ENCODE peak calls at places on chromosomes 4 and X, in nine cellular contexts. U is type B pancreatic cell, O is GM06990, G is pancreas, F is lower leg skin, V is upper lobe of right lung, B is mesothelial cell of epicardium, L is colonic mucosa, M is fibroblast of lung. R is an unnamed sample.

GRCh38 chr4:24395937-24396336 is 188.4 kb downstream of the DHX15 start:
- DNase-seq in U (no peak), O (no peak), G (no peak), F (no peak), V (no peak), B (no peak), L (no peak), M (no peak), R (no peak)

GRCh38 chrX:85114776-85115175 is 111.1 kb downstream of the APOOL start:
- DNase-seq in U (no peak), O (no peak), G (no peak), F (no peak), V (no peak), B (no peak), L (no peak), M (no peak), R (no peak)

GRCh38 chr4:180828455-180829018 is 1414.7 kb upstream of the TENM3 start:
- DNase-seq in U (no peak), O (no peak), G (no peak), F (no peak), V (no peak), B (no peak), L (no peak), M (peak), R (no peak)

GRCh38 chr4:82284475-82284857 is 89.3 kb downstream of the HNRNPD start:
- DNase-seq in U (no peak), O (no peak), G (no peak), F (no peak), V (no peak), B (no peak), L (no peak), M (peak), R (no peak)

GRCh38 chrX:134604701-134605271 is 53.5 kb downstream of the PLAC1 start:
- DNase-seq in U (no peak), O (no peak), G (peak), F (no peak), V (peak), B (no peak), L (no peak), M (peak), R (no peak)

GRCh38 chr4:155684892-155685550 is 18.4 kb downstream of the GUCY1A1 start:
- DNase-seq in U (no peak), O (no peak), G (no peak), F (no peak), V (no peak), B (no peak), L (no peak), M (no peak), R (no peak)

GRCh38 chr4:8157496-8157895 is 1.1 kb downstream of the ABLIM2 start:
- DNase-seq in U (no peak), O (no peak), G (peak), F (no peak), V (no peak), B (no peak), L (no peak), M (no peak), R (no peak)

GRCh38 chrX:131987252-131987651 is 35.9 kb upstream of the STK26 start:
- DNase-seq in U (no peak), O (peak), G (no peak), F (no peak), V (no peak), B (no peak), L (no peak), M (no peak), R (no peak)

GRCh38 chr4:1410491-1411325 is 4.5 kb upstream of the NKX1-1 start:
- DNase-seq in U (peak), O (no peak), G (no peak), F (peak), V (peak), B (peak), L (peak), M (peak), R (peak)

GRCh38 chrX:45699158-45699557 is 498.5 kb upstream of the DIPK2B start:
- DNase-seq in U (no peak), O (no peak), G (no peak), F (no peak), V (no peak), B (no peak), L (no peak), M (peak), R (no peak)

GRCh38 chr4:4789462-4789861 is 70.0 kb upstream of the MSX1 start:
- DNase-seq in U (no peak), O (no peak), G (no peak), F (no peak), V (no peak), B (no peak), L (no peak), M (no peak), R (no peak)

GRCh38 chrX:87064522-87064921 is 453.1 kb upstream of the KLHL4 start:
- DNase-seq in U (no peak), O (no peak), G (no peak), F (no peak), V (no peak), B (no peak), L (no peak), M (no peak), R (no peak)

GRCh38 chr4:108168213-108168671 is 490 bp downstream of the LEF1 start:
- DNase-seq in U (no peak), O (no peak), G (no peak), F (no peak), V (no peak), B (no peak), L (no peak), M (peak), R (no peak)

GRCh38 chrX:16825306-16826035 is 39.2 kb downstream of the TXLNG start:
- DNase-seq in U (no peak), O (no peak), G (no peak), F (no peak), V (no peak), B (no peak), L (no peak), M (no peak), R (no peak)

GRCh38 chr4:147732516-147733193 is 767 bp downstream of the ARHGAP10 start:
- DNase-seq in U (peak), O (no peak), G (peak), F (peak), V (peak), B (no peak), L (peak), M (peak), R (peak)

GRCh38 chrX:104282326-104282725 is 27.6 kb upstream of the ESX1 start:
- DNase-seq in U (no peak), O (no peak), G (no peak), F (no peak), V (no peak), B (no peak), L (no peak), M (no peak), R (no peak)

GRCh38 chr4:70703695-70704332 is 15.5 kb downstream of the UTP3 start:
- DNase-seq in U (no peak), O (no peak), G (no peak), F (peak), V (no peak), B (no peak), L (peak), M (peak), R (no peak)

GRCh38 chr4:180086480-180087170 is 2156.6 kb upstream of the TENM3 start:
- DNase-seq in U (no peak), O (no peak), G (no peak), F (no peak), V (no peak), B (no peak), L (no peak), M (no peak), R (no peak)

GRCh38 chrX:35115205-35115604 is 172.6 kb downstream of the FAM47B start:
- DNase-seq in U (no peak), O (no peak), G (no peak), F (no peak), V (no peak), B (no peak), L (no peak), M (peak), R (no peak)

GRCh38 chrX:119009071-119009470 is 34.7 kb downstream of the LONRF3 start:
- DNase-seq in U (no peak), O (no peak), G (no peak), F (no peak), V (no peak), B (no peak), L (no peak), M (no peak), R (no peak)

GRCh38 chr4:86358176-86358701 is 1.6 kb downstream of the MAPK10 start:
- DNase-seq in U (no peak), O (no peak), G (no peak), F (no peak), V (no peak), B (no peak), L (no peak), M (peak), R (no peak)

GRCh38 chrX:153646620-153647373 is at the start of gene DUSP9:
- DNase-seq in U (no peak), O (no peak), G (peak), F (peak), V (peak), B (no peak), L (peak), M (no peak), R (no peak)

GRCh38 chr4:94722748-94723147 is 35.0 kb upstream of the BMPR1B start:
- DNase-seq in U (no peak), O (no peak), G (no peak), F (no peak), V (no peak), B (no peak), L (no peak), M (no peak), R (no peak)

GRCh38 chr4:42282081-42282901 is 115.0 kb upstream of the SHISA3 start:
- DNase-seq in U (no peak), O (peak), G (peak), F (no peak), V (no peak), B (no peak), L (peak), M (peak), R (no peak)

GRCh38 chr4:87053802-87054767 is 119.3 kb downstream of the AFF1 start:
- DNase-seq in U (no peak), O (no peak), G (no peak), F (no peak), V (no peak), B (no peak), L (no peak), M (no peak), R (no peak)

GRCh38 chrX:20067709-20068315 is 48.9 kb downstream of the MAP7D2 start:
- DNase-seq in U (no peak), O (peak), G (peak), F (peak), V (peak), B (no peak), L (peak), M (peak), R (no peak)

GRCh38 chr4:56386091-56386490 is 1.2 kb downstream of the AASDH start:
- DNase-seq in U (no peak), O (no peak), G (no peak), F (no peak), V (no peak), B (no peak), L (no peak), M (no peak), R (no peak)

GRCh38 chrX:38018734-38019410 is 12.5 kb downstream of the SYTL5 start:
- DNase-seq in U (no peak), O (no peak), G (no peak), F (no peak), V (no peak), B (no peak), L (no peak), M (no peak), R (no peak)

GRCh38 chr4:138235419-138235952 is 6.7 kb downstream of the SLC7A11 start:
- DNase-seq in U (no peak), O (no peak), G (no peak), F (no peak), V (no peak), B (no peak), L (no peak), M (peak), R (no peak)

DNA sequence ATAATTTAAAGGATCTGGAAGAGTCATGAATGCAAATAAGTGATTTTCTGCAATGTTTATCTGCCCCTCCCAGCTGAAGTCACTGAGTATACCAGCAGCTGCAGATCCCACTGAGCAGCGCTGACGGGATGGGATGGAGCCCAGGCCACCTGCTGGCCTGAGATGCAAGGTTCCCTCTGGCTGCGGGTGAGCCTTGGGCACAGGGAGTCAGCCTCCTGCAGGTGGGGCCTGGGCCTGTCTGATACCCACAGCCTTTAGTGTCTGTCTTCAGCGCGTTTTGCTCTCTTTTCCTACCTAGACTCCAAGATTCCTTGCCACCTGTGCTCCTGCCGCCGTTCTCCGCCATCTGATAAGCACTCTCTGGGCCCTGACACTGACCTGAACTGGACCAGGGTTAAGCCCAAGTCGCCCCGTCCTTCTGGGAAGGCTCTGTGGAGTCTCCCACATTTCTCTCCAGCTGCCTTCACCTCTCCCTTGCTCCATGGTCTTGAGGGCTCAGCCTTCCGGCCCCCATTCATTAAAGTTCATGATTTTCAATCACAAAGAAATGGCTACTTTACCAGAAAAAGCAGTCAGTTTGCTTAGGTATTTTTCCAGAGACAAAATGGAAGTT is 223.1 kb upstream of the FAT1 start:
- DNase-seq in U (no peak), O (no peak), G (peak), F (no peak), V (no peak), B (no peak), L (peak), M (no peak), R (no peak)
- TF ChIP-seq CTCF in U (peak), O (no peak), G (no peak), F (no peak), V (no peak), B (peak), L (peak), M (no peak), R (peak)

DNA sequence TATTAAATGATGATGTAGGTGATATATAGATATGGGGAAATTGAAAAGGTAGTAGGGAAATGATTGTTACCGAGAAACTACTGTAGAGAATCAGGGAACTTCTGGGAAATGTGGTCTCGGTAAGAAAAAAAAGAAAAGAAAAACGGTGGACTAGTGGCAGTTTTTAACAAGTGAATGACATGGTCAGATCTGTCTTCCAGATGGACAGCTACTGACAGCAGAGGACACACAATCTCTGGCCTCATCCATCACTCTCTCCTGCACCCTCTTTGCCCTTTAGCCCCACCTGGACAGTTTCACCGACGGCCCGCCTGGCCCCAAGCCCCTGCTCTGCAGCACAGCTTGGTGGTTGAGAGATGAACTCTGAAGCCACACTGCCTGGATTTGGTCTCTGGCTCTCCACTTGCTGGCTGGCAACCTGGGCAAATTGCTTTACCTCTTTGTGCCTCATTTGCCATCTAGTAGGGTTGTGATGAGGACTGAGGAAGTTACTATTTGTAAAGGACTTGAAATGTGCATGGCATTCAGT is 23.4 kb downstream of the RBM47 start:
- DNase-seq in U (no peak), O (no peak), G (no peak), F (no peak), V (no peak), B (no peak), L (no peak), M (no peak), R (no peak)
- TF ChIP-seq CTCF in U (no peak), O (no peak), G (no peak), F (no peak), V (no peak), B (no peak), L (no peak), M (no peak), R (no peak)

DNA sequence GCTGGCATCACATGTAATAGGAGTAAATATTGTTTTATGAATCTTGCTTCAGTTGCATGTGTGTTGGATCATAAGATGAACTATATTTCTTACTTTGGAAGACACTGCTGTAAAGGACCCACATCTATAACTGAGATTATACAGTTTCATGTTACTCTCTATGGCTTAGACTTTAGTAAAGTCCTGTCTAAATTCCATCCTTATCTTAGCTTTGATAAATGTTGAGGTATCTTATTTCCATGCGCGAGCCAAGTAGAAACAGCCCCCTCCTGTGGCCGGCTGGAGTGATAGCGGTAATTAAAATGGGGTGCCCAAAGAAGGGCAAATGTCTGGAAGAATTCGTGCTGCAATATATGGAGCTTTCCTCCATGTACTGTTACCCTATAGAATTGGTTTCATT is 43.0 kb downstream of the CCDC158 start:
- DNase-seq in U (no peak), O (no peak), G (no peak), F (no peak), V (peak), B (no peak), L (peak), M (peak), R (no peak)
- TF ChIP-seq CTCF in U (peak), O (peak), G (peak), F (no peak), V (peak), B (peak), L (peak), M (peak), R (peak)

GRCh38 chrX:111361751-111362150 is 50.2 kb downstream of the DCX start:
- DNase-seq in U (no peak), O (no peak), G (no peak), F (no peak), V (no peak), B (no peak), L (no peak), M (no peak), R (no peak)

GRCh38 chrX:111363741-111364140 is 48.3 kb downstream of the DCX start:
- DNase-seq in U (no peak), O (no peak), G (no peak), F (no peak), V (no peak), B (no peak), L (no peak), M (no peak), R (no peak)

GRCh38 chrX:111365770-111366325 is 46.1 kb downstream of the DCX start:
- DNase-seq in U (no peak), O (no peak), G (no peak), F (no peak), V (no peak), B (no peak), L (no peak), M (no peak), R (no peak)

GRCh38 chrX:111355523-111356122 is 56.4 kb downstream of the DCX start:
- DNase-seq in U (no peak), O (no peak), G (no peak), F (no peak), V (no peak), B (no peak), L (no peak), M (no peak), R (no peak)

GRCh38 chrX:111360839-111361238 is 51.2 kb downstream of the DCX start:
- DNase-seq in U (no peak), O (no peak), G (no peak), F (no peak), V (no peak), B (no peak), L (no peak), M (no peak), R (no peak)
- TF ChIP-seq CTCF in U (peak), O (no peak), G (no peak), F (no peak), V (no peak), B (no peak), L (no peak), M (no peak), R (no peak)

DNA sequence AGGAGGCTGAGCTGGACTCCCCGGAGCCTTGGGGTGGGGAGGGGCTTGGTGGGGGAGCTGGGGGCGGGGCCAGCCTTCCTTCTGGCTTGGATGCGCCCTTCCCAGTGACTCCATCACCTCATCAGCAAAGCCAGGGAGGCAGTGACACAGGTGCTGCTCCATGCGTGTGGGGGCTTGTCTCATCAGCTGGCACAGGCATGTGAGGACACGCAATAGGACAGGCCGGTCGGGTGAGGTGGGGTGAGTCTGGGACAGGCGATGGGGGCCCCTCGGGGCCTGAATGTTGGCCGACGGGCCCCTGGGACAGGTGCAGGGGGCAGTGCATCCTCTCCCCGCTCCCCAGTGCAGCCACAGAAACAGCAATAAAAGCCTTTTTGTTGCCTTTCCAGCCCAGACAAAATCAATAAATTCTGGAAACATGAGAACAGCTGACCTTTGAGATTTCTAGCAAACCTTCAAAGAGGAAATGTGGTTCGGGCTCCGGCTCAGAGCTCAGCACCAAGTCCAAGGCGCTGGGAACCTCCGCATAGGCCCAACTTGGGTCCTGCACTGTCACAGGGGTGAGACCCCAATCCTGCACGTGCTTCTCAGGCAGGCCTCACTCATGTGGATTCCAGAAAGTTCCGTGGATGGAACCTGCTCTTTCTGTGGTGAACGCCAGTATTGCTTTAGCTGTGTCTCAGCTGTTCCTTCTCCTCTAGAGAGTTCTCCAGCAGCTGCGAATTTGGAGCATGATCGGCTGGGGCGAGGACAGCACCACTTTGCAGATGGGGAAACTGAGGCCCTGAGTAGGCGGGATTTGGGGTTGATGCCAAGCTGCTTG is 18.5 kb downstream of the ADRA2C start:
- DNase-seq in U (no peak), O (no peak), G (no peak), F (no peak), V (no peak), B (no peak), L (no peak), M (no peak), R (no peak)
- TF ChIP-seq CTCF in U (no peak), O (no peak), G (no peak), F (peak), V (no peak), B (no peak), L (no peak), M (no peak), R (no peak)